ENCODE peak calls at places on chromosomes 5 and 9, in four cellular contexts. M is A549, C is stomach, Q is upper lobe of left lung. D is an unnamed sample.

GRCh38 chr5:107419498-107419897 is 251.2 kb downstream of the EFNA5 start:
- DNase-seq in C (no peak), Q (no peak), M (no peak), D (no peak)

GRCh38 chr5:81908771-81909170 is 63.1 kb upstream of the ATG10 start:
- DNase-seq in C (no peak), M (no peak), Q (no peak), D (no peak)

GRCh38 chr5:102229685-102230084 is 66.4 kb downstream of the SLCO4C1 start:
- DNase-seq in Q (no peak), C (no peak), M (no peak), D (no peak)

GRCh38 chr5:160747963-160748362 is 104.0 kb downstream of the ATP10B start:
- DNase-seq in Q (no peak), C (no peak), M (no peak), D (no peak)

GRCh38 chr9:111483862-111484563 is at the start of gene ECPAS:
- DNase-seq in Q (peak; percentile 95), M (peak; percentile 89), C (peak; percentile 69), D (peak; percentile 53)

GRCh38 chr5:122124766-122125165 is 4.6 kb upstream of the ZNF474 start:
- DNase-seq in M (no peak), Q (no peak), C (no peak), D (no peak)

GRCh38 chr5:132915681-132916080 is 42.2 kb downstream of the LEAP2 start:
- DNase-seq in C (no peak), Q (no peak), M (no peak), D (no peak)

GRCh38 chr5:378976-379742 is 57.6 kb downstream of the AHRR start:
- DNase-seq in Q (no peak), C (no peak), M (no peak), D (no peak)

GRCh38 chr9:81499021-81499454 is 190.3 kb downstream of the TLE1 start:
- DNase-seq in C (no peak), Q (no peak), M (no peak), D (peak; percentile 68)

GRCh38 chr9:136807281-136808074 is at the start of gene RABL6:
- DNase-seq in C (peak; percentile 79), M (peak; percentile 91), Q (peak; percentile 97), D (peak; percentile 47)

GRCh38 chr5:65037845-65038815 is 269.4 kb downstream of the CWC27 start:
- DNase-seq in C (no peak), M (peak; percentile 24), Q (no peak), D (no peak)

GRCh38 chr9:130936285-130937117 is 2.5 kb downstream of the FIBCD1 start:
- DNase-seq in Q (no peak), M (peak; percentile 58), C (no peak), D (no peak)

GRCh38 chr5:65366655-65367054 is 115.1 kb downstream of the ADAMTS6 start:
- DNase-seq in Q (no peak), C (no peak), M (no peak), D (no peak)

GRCh38 chr5:33315170-33315569 is 125.6 kb upstream of the TARS1 start:
- DNase-seq in Q (no peak), M (no peak), C (no peak), D (no peak)

GRCh38 chr9:125370786-125371185 is 109.2 kb downstream of the GAPVD1 start:
- DNase-seq in C (no peak), Q (no peak), M (no peak), D (no peak)

GRCh38 chr9:13992136-13992798 is 321.7 kb downstream of the NFIB start:
- DNase-seq in Q (no peak), C (no peak), M (no peak), D (no peak)

GRCh38 chr5:121090822-121091221 is 626.7 kb downstream of the PRR16 start:
- DNase-seq in M (no peak), Q (no peak), C (no peak), D (no peak)

GRCh38 chr9:97954550-97954989 is 16.6 kb upstream of the HEMGN start:
- DNase-seq in C (peak; percentile 55), Q (no peak), M (peak; percentile 76), D (peak; percentile 8)

GRCh38 chr9:134225186-134225585 is 60.8 kb upstream of the RNU6ATAC start:
- DNase-seq in M (no peak), C (no peak), Q (no peak), D (no peak)

GRCh38 chr9:123929177-123929869 is 603 bp downstream of the DENND1A start:
- DNase-seq in M (no peak), Q (no peak), C (no peak), D (no peak)

GRCh38 chr9:107784235-107784958 is 294.8 kb upstream of the KLF4 start:
- DNase-seq in Q (no peak), M (no peak), C (no peak), D (no peak)

GRCh38 chr5:145471026-145471425 is 364.1 kb downstream of the PRELID2 start:
- DNase-seq in C (no peak), Q (no peak), M (no peak), D (no peak)

GRCh38 chr9:112970939-112971338 is 41.1 kb downstream of the ZNF883 start:
- DNase-seq in C (no peak), Q (no peak), M (no peak), D (no peak)

GRCh38 chr9:87816041-87816440 is 66.6 kb upstream of the SPATA31E1 start:
- DNase-seq in C (no peak), M (no peak), Q (no peak), D (no peak)

GRCh38 chr5:135130526-135131215 is 96.6 kb upstream of the PITX1 start:
- DNase-seq in M (no peak), C (no peak), Q (no peak), D (no peak)

GRCh38 chr5:119387900-119388618 is 32.2 kb downstream of the TNFAIP8 start:
- DNase-seq in Q (no peak), M (no peak), C (no peak), D (no peak)

GRCh38 chr5:14595189-14595588 is 13.6 kb downstream of the OTULINL start:
- DNase-seq in M (no peak), Q (no peak), C (no peak), D (no peak)

GRCh38 chr5:54595724-54596123 is 78.2 kb downstream of the SNX18 start:
- DNase-seq in Q (no peak), C (no peak), M (no peak), D (no peak)

GRCh38 chr9:112786834-112787520 is 36.4 kb downstream of the SNX30 start:
- DNase-seq in C (no peak), Q (no peak), M (no peak), D (no peak)

GRCh38 chr9:72931437-72931836 is 21.4 kb downstream of the ALDH1A1 start:
- DNase-seq in C (no peak), M (no peak), Q (no peak), D (no peak)

GRCh38 chr9:72930828-72931227 is 22.0 kb downstream of the ALDH1A1 start:
- DNase-seq in C (no peak), Q (no peak), M (peak; percentile 19), D (no peak)

GRCh38 chr9:72933730-72934665 is 18.9 kb downstream of the ALDH1A1 start:
- DNase-seq in Q (no peak), C (no peak), M (no peak), D (no peak)

GRCh38 chr9:72932669-72933068 is 20.2 kb downstream of the ALDH1A1 start:
- DNase-seq in C (no peak), M (no peak), Q (no peak), D (no peak)

GRCh38 chr9:72931897-72932296 is 21.0 kb downstream of the ALDH1A1 start:
- DNase-seq in M (no peak), Q (no peak), C (no peak), D (no peak)
- TF ChIP-seq EP300 in M (no peak), Q (no peak), C (no peak), D (no peak)

DNA sequence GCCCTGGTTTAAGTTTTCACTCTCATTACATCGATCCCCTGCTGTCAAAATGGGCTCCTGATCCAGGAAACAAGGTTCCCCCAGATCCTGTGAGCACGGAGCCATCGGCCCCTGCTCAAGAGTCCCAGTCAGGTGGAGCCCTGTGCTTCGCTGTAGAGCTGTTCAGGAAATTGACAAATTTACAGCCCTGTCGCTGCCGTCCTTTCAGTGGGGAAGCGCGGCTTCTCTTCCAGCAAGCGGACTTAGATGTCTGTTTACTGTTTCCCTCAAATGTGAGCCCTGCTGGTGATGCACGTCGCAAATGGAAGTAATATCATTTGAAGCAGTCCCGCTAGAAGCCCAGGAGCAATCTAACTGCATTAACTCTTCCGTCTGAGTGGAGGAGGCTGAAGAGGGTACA is 760.9 kb upstream of the WWC1 start:
- DNase-seq in M (no peak), C (no peak), Q (no peak), D (no peak)
- TF ChIP-seq CTCF in M (no peak), C (no peak), Q (no peak), D (no peak)

GRCh38 chr5:78133423-78133822 is 161.1 kb downstream of the AP3B1 start:
- DNase-seq in Q (no peak), C (no peak), M (no peak), D (no peak)

GRCh38 chr5:78129632-78130031 is 164.9 kb downstream of the AP3B1 start:
- DNase-seq in C (no peak), Q (no peak), M (no peak), D (no peak)

GRCh38 chr5:78137290-78137689 is 157.2 kb downstream of the AP3B1 start:
- DNase-seq in C (no peak), M (no peak), Q (no peak), D (no peak)

GRCh38 chr5:78127875-78128274 is 166.6 kb downstream of the AP3B1 start:
- DNase-seq in M (peak; percentile 55), Q (no peak), C (no peak), D (no peak)

GRCh38 chr5:78132507-78132906 is 162.0 kb downstream of the AP3B1 start:
- DNase-seq in M (no peak), Q (no peak), C (no peak), D (no peak)
- TF ChIP-seq EP300 in M (no peak), Q (no peak), C (no peak), D (no peak)

DNA sequence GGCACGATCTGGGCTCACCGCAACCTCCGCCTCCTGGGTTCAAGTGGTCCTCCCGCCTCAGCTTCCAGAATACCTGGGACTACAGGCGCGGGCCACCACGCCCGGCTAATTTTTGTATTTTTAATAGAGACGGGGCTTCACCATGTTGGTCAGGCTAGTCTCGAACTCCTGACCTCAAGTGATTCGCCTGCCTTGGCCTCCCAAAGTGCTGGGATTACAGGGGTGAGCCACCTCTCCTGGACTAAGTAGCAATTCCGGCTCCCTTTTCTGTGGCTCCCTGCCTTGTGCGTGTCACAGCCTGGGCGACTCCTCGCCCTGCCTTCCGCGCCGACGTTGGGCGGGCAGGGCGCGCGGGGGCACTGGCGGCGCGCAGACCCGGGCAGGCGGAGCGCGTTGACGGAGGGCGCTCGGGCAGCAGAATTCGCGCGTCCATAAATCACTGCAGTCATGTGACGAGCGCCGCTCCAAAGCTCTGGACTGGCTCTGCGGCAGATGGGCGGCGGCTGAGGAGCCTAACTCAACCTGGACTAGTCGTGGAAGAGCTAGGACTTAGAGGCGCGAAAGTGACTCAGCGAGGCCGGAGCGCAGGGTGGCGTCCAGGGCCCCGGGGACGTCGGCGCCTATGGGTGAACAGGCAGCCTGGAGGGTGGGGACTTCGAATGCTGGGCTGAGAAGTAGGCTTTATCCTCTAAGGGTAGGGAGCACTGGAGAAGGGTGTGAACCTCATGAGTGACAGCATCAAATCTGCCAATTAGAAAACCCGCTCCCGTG is 1.4 kb upstream of the CIZ1 start:
- DNase-seq in M (peak; percentile 88), Q (peak; percentile 91), C (peak; percentile 87), D (peak; percentile 71)
- TF ChIP-seq CTCF in M (peak; percentile 26), Q (no peak), C (no peak), D (no peak)

DNA sequence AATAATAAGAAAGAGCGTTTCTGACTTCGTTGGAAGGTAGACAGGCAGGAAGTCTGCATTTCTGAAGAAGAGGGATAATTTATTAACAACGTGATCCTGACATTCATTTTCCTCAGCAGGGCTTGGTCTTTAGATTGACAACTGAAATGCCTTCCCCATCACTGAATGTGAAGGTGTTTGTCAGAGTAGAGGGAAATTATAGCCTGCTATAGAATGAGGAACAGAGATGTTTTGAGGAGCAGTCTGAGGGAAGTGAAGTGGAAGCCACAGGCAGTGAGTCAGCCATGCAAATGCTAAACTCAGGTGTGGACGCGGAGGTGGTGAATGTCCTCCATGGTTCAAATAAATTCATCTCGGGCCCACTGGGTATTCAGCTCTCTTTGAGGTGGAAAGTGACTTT is 30.5 kb downstream of the C7 start:
- DNase-seq in C (no peak), Q (no peak), M (no peak), D (no peak)
- TF ChIP-seq EP300 in C (no peak), Q (no peak), M (no peak), D (no peak)